ENCODE peak calls at places on chromosomes 3 and 15, in four cellular contexts. V is GM23248, D is psoas muscle, L is H7. N is an unnamed sample. For H3K27me3, the result is how much of the 10 kb centered on the place peaks cover.

GRCh38 chr3:63874769-63875168 is 11.1 kb downstream of the ATXN7 start:
- DNase-seq in V (no peak), L (no peak), D (no peak), N (no peak)

GRCh38 chr3:153269730-153270129 is 107.7 kb downstream of the RAP2B start:
- DNase-seq in V (no peak), L (no peak), D (no peak), N (no peak)

GRCh38 chr15:46280753-46281521 is 646.1 kb downstream of the SQOR start:
- DNase-seq in L (peak), V (no peak), D (no peak), N (no peak)

GRCh38 chr3:128466840-128467541 is at the start of gene DNAJB8:
- DNase-seq in D (no peak), V (no peak), L (no peak), N (no peak)

GRCh38 chr3:13168391-13168790 is 95.2 kb upstream of the IQSEC1 start:
- DNase-seq in L (no peak), D (no peak), V (no peak), N (no peak)

GRCh38 chr3:46027021-46027705 is at the start of gene XCR1:
- DNase-seq in D (no peak), V (no peak), L (no peak), N (no peak)

GRCh38 chr3:191123231-191123630 is 75.8 kb upstream of the OSTN start:
- DNase-seq in V (peak), D (no peak), L (no peak), N (no peak)

GRCh38 chr3:99683465-99683864 is 45.1 kb downstream of the COL8A1 start:
- DNase-seq in V (no peak), D (no peak), L (no peak), N (no peak)

GRCh38 chr3:14899993-14900618 is 47.3 kb upstream of the NR2C2 start:
- DNase-seq in L (peak), D (no peak), V (no peak), N (peak)
- H3K27me3 ChIP-seq in L (under half), D (under half), V (under half), N (under half)

GRCh38 chr15:66163553-66163952 is 90.0 kb downstream of the MEGF11 start:
- DNase-seq in V (no peak), D (no peak), L (no peak), N (no peak)
- H3K27me3 ChIP-seq in V (under half), D (under half), L (under half), N (under half)

DNA sequence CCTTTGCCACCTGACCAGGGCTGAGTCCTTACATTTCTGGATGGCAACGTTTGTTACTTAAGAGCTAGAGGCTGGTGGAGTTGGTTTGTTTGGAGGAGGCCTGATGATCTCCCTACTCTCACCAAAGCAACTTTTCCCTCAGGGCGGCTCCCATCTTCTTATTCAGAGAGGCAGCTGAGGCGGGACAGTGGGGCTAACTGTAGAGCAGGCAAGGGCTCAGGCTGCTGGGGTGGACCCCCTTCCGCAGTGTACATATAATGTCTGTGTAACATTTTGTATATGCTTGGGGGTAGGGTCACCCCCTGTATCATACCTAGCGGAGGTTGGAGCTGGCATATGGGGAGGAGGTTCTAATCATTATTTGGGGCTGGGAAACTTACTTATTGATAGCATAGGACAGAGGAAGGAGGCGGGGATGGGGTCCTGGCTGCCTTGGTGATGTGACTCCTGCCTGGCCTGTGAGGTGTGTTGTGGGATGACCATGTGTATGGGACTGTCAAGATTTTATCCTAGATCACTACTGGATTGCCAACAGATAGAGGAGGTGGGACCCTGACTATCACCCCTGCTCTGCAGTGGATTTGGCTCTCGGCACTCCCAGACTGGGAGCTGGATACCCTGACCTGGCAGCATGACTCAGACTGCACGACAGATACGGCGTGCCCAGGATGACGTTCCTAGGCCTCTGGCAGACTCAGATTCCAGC is 52.5 kb upstream of the UBE2Q2 start:
- DNase-seq in D (no peak), V (no peak), L (no peak), N (no peak)
- H3K27me3 ChIP-seq in D (under half), V (under half), L (under half), N (under half)

DNA sequence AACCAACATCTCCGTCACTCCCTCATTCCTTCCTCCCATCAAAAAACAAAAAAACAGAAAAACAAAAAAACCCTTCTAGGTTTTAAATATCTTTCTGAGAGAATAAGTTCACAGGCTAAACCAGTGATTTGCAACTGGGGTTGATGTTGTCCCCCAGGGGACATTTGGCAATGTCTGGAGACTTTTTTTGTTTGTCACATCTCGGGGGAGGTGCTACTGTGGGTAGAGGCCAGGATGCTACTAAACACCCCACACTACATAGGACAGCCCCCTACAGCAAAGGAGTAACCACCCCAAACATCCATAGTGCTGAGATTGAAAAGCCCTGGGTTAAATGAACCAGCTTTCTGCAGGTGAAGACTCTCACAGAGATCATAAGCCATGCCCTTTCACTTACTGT is 17.0 kb upstream of the PROK2 start:
- DNase-seq in V (no peak), D (no peak), L (no peak), N (no peak)
- H3K27me3 ChIP-seq in V (half or more), D (under half), L (under half), N (under half)

GRCh38 chr3:71703796-71704195 is 21.4 kb downstream of the EIF4E3 start:
- DNase-seq in L (no peak), V (no peak), D (no peak), N (no peak)
- H3K27me3 ChIP-seq in L (under half), V (under half), D (under half), N (under half)

GRCh38 chr3:184377882-184378445 is at the start of gene THPO:
- DNase-seq in D (no peak), V (no peak), L (peak), N (no peak)
- H3K27me3 ChIP-seq in D (under half), V (under half), L (under half), N (under half)

GRCh38 chr15:66251790-66252355 is 1.7 kb downstream of the MEGF11 start:
- DNase-seq in V (no peak), D (no peak), L (peak), N (no peak)

GRCh38 chr15:66252411-66253295 is 897 bp downstream of the MEGF11 start:
- DNase-seq in V (peak), D (peak), L (peak), N (peak)

GRCh38 chr15:66251065-66251789 is 2.3 kb downstream of the MEGF11 start:
- DNase-seq in D (no peak), L (peak), V (no peak), N (no peak)

GRCh38 chr15:66246937-66247336 is 6.6 kb downstream of the MEGF11 start:
- DNase-seq in V (no peak), L (no peak), D (no peak), N (no peak)

DNA sequence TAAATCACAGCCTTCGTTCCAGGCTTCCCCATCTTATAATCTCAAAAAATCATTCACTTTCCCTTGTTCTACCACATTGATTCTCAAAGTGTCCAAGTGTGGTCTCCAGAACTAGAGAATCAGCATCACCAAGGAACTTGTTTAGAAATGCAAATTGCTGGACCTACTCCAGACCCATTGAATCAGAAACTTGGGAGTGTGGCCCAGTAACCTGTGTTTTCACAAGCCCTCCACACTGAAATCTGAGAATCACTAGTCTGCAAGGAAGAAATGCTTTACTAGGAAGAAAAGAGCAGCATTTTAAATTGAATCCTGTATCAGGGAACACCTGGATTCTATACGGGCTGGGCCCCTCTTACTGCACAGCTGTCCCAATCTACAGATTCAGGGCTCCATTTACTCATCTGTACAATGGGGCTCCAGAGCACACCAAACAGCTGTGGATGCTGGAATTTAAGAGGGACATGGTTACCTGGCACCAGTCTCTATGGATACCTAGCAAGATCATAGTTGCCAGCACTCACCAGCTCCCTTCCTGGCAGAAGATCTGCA is 3.9 kb downstream of the MEGF11 start:
- DNase-seq in V (peak), L (no peak), D (no peak), N (no peak)
- H3K27me3 ChIP-seq in V (half or more), L (half or more), D (under half), N (under half)

N was measured in ovary.